ENCODE peak calls at places on chromosomes 3 and 15, in eight cellular contexts. One of them, this sample, is unnamed.

GRCh38 chr15:55859681-55860080 is 116.7 kb upstream of the PRTG start:
- DNase-seq in DMS153: no peak
- DNase-seq in mesenteric fat pad: no peak
- DNase-seq in C1 segment of cervical spinal cord: no peak
- DNase-seq in activated effector memory CD4-positive, alpha-beta T cell treated with anti-CD3 and anti-CD28 coated beads, Interleukin-2, amount 50 U/mL, for 16 hours: no peak
- DNase-seq in CD8-positive, alpha-beta memory T cell: no peak
- DNase-seq in iPS DF 19.7: no peak
- DNase-seq in stimulated activated CD4-positive, alpha-beta T cell treated with anti-CD3 and anti-CD28 coated beads, Interleukin-1b, Interleukin-23, amount 100 ng/mL, for 24 hours: no peak
- DNase-seq in this sample: no peak

GRCh38 chr3:136195258-136196063 is 674 bp downstream of the MSL2 start:
- DNase-seq in mesenteric fat pad: peak; percentile 93
- DNase-seq in iPS DF 19.7: no peak
- DNase-seq in stimulated activated CD4-positive, alpha-beta T cell treated with anti-CD3 and anti-CD28 coated beads, Interleukin-1b, Interleukin-23, amount 100 ng/mL, for 24 hours: peak; percentile 33
- DNase-seq in activated effector memory CD4-positive, alpha-beta T cell treated with anti-CD3 and anti-CD28 coated beads, Interleukin-2, amount 50 U/mL, for 16 hours: peak; percentile 92
- DNase-seq in C1 segment of cervical spinal cord: peak; percentile 92
- DNase-seq in CD8-positive, alpha-beta memory T cell: peak; percentile 78
- DNase-seq in DMS153: peak; percentile 45
- DNase-seq in this sample: no peak

GRCh38 chr15:42385206-42385979 is 26.1 kb downstream of the CAPN3 start:
- DNase-seq in mesenteric fat pad: no peak
- DNase-seq in DMS153: peak; percentile 1
- DNase-seq in iPS DF 19.7: peak; percentile 50
- DNase-seq in activated effector memory CD4-positive, alpha-beta T cell treated with anti-CD3 and anti-CD28 coated beads, Interleukin-2, amount 50 U/mL, for 16 hours: no peak
- DNase-seq in stimulated activated CD4-positive, alpha-beta T cell treated with anti-CD3 and anti-CD28 coated beads, Interleukin-1b, Interleukin-23, amount 100 ng/mL, for 24 hours: no peak
- DNase-seq in C1 segment of cervical spinal cord: no peak
- DNase-seq in CD8-positive, alpha-beta memory T cell: no peak
- DNase-seq in this sample: no peak

GRCh38 chr15:86830304-86830703 is 750.6 kb downstream of the AGBL1 start:
- DNase-seq in CD8-positive, alpha-beta memory T cell: no peak
- DNase-seq in iPS DF 19.7: no peak
- DNase-seq in stimulated activated CD4-positive, alpha-beta T cell treated with anti-CD3 and anti-CD28 coated beads, Interleukin-1b, Interleukin-23, amount 100 ng/mL, for 24 hours: no peak
- DNase-seq in DMS153: no peak
- DNase-seq in mesenteric fat pad: no peak
- DNase-seq in activated effector memory CD4-positive, alpha-beta T cell treated with anti-CD3 and anti-CD28 coated beads, Interleukin-2, amount 50 U/mL, for 16 hours: no peak
- DNase-seq in C1 segment of cervical spinal cord: no peak
- DNase-seq in this sample: no peak

GRCh38 chr3:148727242-148727641 is 29.5 kb downstream of the AGTR1 start:
- DNase-seq in DMS153: peak; percentile 56
- DNase-seq in C1 segment of cervical spinal cord: no peak
- DNase-seq in stimulated activated CD4-positive, alpha-beta T cell treated with anti-CD3 and anti-CD28 coated beads, Interleukin-1b, Interleukin-23, amount 100 ng/mL, for 24 hours: no peak
- DNase-seq in CD8-positive, alpha-beta memory T cell: no peak
- DNase-seq in iPS DF 19.7: no peak
- DNase-seq in mesenteric fat pad: no peak
- DNase-seq in activated effector memory CD4-positive, alpha-beta T cell treated with anti-CD3 and anti-CD28 coated beads, Interleukin-2, amount 50 U/mL, for 16 hours: no peak
- DNase-seq in this sample: no peak

GRCh38 chr15:79054350-79054749 is 36.2 kb downstream of the RASGRF1 start:
- DNase-seq in iPS DF 19.7: no peak
- DNase-seq in DMS153: no peak
- DNase-seq in mesenteric fat pad: no peak
- DNase-seq in C1 segment of cervical spinal cord: no peak
- DNase-seq in CD8-positive, alpha-beta memory T cell: no peak
- DNase-seq in stimulated activated CD4-positive, alpha-beta T cell treated with anti-CD3 and anti-CD28 coated beads, Interleukin-1b, Interleukin-23, amount 100 ng/mL, for 24 hours: no peak
- DNase-seq in activated effector memory CD4-positive, alpha-beta T cell treated with anti-CD3 and anti-CD28 coated beads, Interleukin-2, amount 50 U/mL, for 16 hours: no peak
- DNase-seq in this sample: no peak

GRCh38 chr3:123818921-123819429 is 65.2 kb downstream of the MYLK start:
- DNase-seq in mesenteric fat pad: no peak
- DNase-seq in activated effector memory CD4-positive, alpha-beta T cell treated with anti-CD3 and anti-CD28 coated beads, Interleukin-2, amount 50 U/mL, for 16 hours: no peak
- DNase-seq in DMS153: no peak
- DNase-seq in iPS DF 19.7: no peak
- DNase-seq in CD8-positive, alpha-beta memory T cell: no peak
- DNase-seq in stimulated activated CD4-positive, alpha-beta T cell treated with anti-CD3 and anti-CD28 coated beads, Interleukin-1b, Interleukin-23, amount 100 ng/mL, for 24 hours: no peak
- DNase-seq in C1 segment of cervical spinal cord: no peak
- DNase-seq in this sample: no peak

GRCh38 chr3:59796486-59796885 is 746.7 kb upstream of the CFAP20DC start:
- DNase-seq in CD8-positive, alpha-beta memory T cell: no peak
- DNase-seq in DMS153: no peak
- DNase-seq in activated effector memory CD4-positive, alpha-beta T cell treated with anti-CD3 and anti-CD28 coated beads, Interleukin-2, amount 50 U/mL, for 16 hours: no peak
- DNase-seq in C1 segment of cervical spinal cord: no peak
- DNase-seq in stimulated activated CD4-positive, alpha-beta T cell treated with anti-CD3 and anti-CD28 coated beads, Interleukin-1b, Interleukin-23, amount 100 ng/mL, for 24 hours: no peak
- DNase-seq in mesenteric fat pad: no peak
- DNase-seq in iPS DF 19.7: no peak
- DNase-seq in this sample: no peak

GRCh38 chr3:111547645-111548044 is 5.6 kb downstream of the CD96 start:
- DNase-seq in activated effector memory CD4-positive, alpha-beta T cell treated with anti-CD3 and anti-CD28 coated beads, Interleukin-2, amount 50 U/mL, for 16 hours: peak; percentile 67
- DNase-seq in DMS153: no peak
- DNase-seq in C1 segment of cervical spinal cord: no peak
- DNase-seq in stimulated activated CD4-positive, alpha-beta T cell treated with anti-CD3 and anti-CD28 coated beads, Interleukin-1b, Interleukin-23, amount 100 ng/mL, for 24 hours: no peak
- DNase-seq in mesenteric fat pad: no peak
- DNase-seq in CD8-positive, alpha-beta memory T cell: no peak
- DNase-seq in iPS DF 19.7: no peak
- DNase-seq in this sample: no peak

GRCh38 chr3:17508180-17508752 is 234.2 kb downstream of the TBC1D5 start:
- DNase-seq in C1 segment of cervical spinal cord: no peak
- DNase-seq in mesenteric fat pad: no peak
- DNase-seq in CD8-positive, alpha-beta memory T cell: no peak
- DNase-seq in iPS DF 19.7: no peak
- DNase-seq in activated effector memory CD4-positive, alpha-beta T cell treated with anti-CD3 and anti-CD28 coated beads, Interleukin-2, amount 50 U/mL, for 16 hours: no peak
- DNase-seq in DMS153: no peak
- DNase-seq in stimulated activated CD4-positive, alpha-beta T cell treated with anti-CD3 and anti-CD28 coated beads, Interleukin-1b, Interleukin-23, amount 100 ng/mL, for 24 hours: no peak
- DNase-seq in this sample: no peak

GRCh38 chr15:29774900-29775299 is 47.4 kb downstream of the TJP1 start:
- DNase-seq in activated effector memory CD4-positive, alpha-beta T cell treated with anti-CD3 and anti-CD28 coated beads, Interleukin-2, amount 50 U/mL, for 16 hours: no peak
- DNase-seq in stimulated activated CD4-positive, alpha-beta T cell treated with anti-CD3 and anti-CD28 coated beads, Interleukin-1b, Interleukin-23, amount 100 ng/mL, for 24 hours: no peak
- DNase-seq in iPS DF 19.7: no peak
- DNase-seq in DMS153: no peak
- DNase-seq in CD8-positive, alpha-beta memory T cell: no peak
- DNase-seq in mesenteric fat pad: no peak
- DNase-seq in C1 segment of cervical spinal cord: no peak
- DNase-seq in this sample: no peak

GRCh38 chr3:60000311-60001105 is 950.7 kb upstream of the CFAP20DC start:
- DNase-seq in activated effector memory CD4-positive, alpha-beta T cell treated with anti-CD3 and anti-CD28 coated beads, Interleukin-2, amount 50 U/mL, for 16 hours: no peak
- DNase-seq in iPS DF 19.7: no peak
- DNase-seq in stimulated activated CD4-positive, alpha-beta T cell treated with anti-CD3 and anti-CD28 coated beads, Interleukin-1b, Interleukin-23, amount 100 ng/mL, for 24 hours: no peak
- DNase-seq in DMS153: no peak
- DNase-seq in mesenteric fat pad: no peak
- DNase-seq in CD8-positive, alpha-beta memory T cell: no peak
- DNase-seq in C1 segment of cervical spinal cord: no peak
- DNase-seq in this sample: no peak

GRCh38 chr3:111936191-111936841 is 42.5 kb upstream of the ABHD10 start:
- DNase-seq in C1 segment of cervical spinal cord: no peak
- DNase-seq in mesenteric fat pad: no peak
- DNase-seq in iPS DF 19.7: no peak
- DNase-seq in activated effector memory CD4-positive, alpha-beta T cell treated with anti-CD3 and anti-CD28 coated beads, Interleukin-2, amount 50 U/mL, for 16 hours: no peak
- DNase-seq in stimulated activated CD4-positive, alpha-beta T cell treated with anti-CD3 and anti-CD28 coated beads, Interleukin-1b, Interleukin-23, amount 100 ng/mL, for 24 hours: no peak
- DNase-seq in DMS153: no peak
- DNase-seq in CD8-positive, alpha-beta memory T cell: no peak
- DNase-seq in this sample: no peak

GRCh38 chr3:12972043-12972442 is 101.2 kb downstream of the IQSEC1 start:
- DNase-seq in CD8-positive, alpha-beta memory T cell: no peak
- DNase-seq in stimulated activated CD4-positive, alpha-beta T cell treated with anti-CD3 and anti-CD28 coated beads, Interleukin-1b, Interleukin-23, amount 100 ng/mL, for 24 hours: no peak
- DNase-seq in DMS153: no peak
- DNase-seq in mesenteric fat pad: no peak
- DNase-seq in activated effector memory CD4-positive, alpha-beta T cell treated with anti-CD3 and anti-CD28 coated beads, Interleukin-2, amount 50 U/mL, for 16 hours: no peak
- DNase-seq in iPS DF 19.7: no peak
- DNase-seq in C1 segment of cervical spinal cord: no peak
- DNase-seq in this sample: no peak

GRCh38 chr15:73940061-73940981 is 14.1 kb downstream of the LOXL1 start:
- DNase-seq in C1 segment of cervical spinal cord: no peak
- DNase-seq in CD8-positive, alpha-beta memory T cell: no peak
- DNase-seq in activated effector memory CD4-positive, alpha-beta T cell treated with anti-CD3 and anti-CD28 coated beads, Interleukin-2, amount 50 U/mL, for 16 hours: no peak
- DNase-seq in DMS153: no peak
- DNase-seq in mesenteric fat pad: no peak
- DNase-seq in stimulated activated CD4-positive, alpha-beta T cell treated with anti-CD3 and anti-CD28 coated beads, Interleukin-1b, Interleukin-23, amount 100 ng/mL, for 24 hours: no peak
- DNase-seq in iPS DF 19.7: no peak
- DNase-seq in this sample: no peak

GRCh38 chr15:70171224-70171886 is 73.6 kb upstream of the TLE3 start:
- DNase-seq in mesenteric fat pad: no peak
- DNase-seq in C1 segment of cervical spinal cord: no peak
- DNase-seq in activated effector memory CD4-positive, alpha-beta T cell treated with anti-CD3 and anti-CD28 coated beads, Interleukin-2, amount 50 U/mL, for 16 hours: no peak
- DNase-seq in DMS153: no peak
- DNase-seq in iPS DF 19.7: no peak
- DNase-seq in stimulated activated CD4-positive, alpha-beta T cell treated with anti-CD3 and anti-CD28 coated beads, Interleukin-1b, Interleukin-23, amount 100 ng/mL, for 24 hours: no peak
- DNase-seq in CD8-positive, alpha-beta memory T cell: no peak
- DNase-seq in this sample: no peak

GRCh38 chr15:55791576-55792400 is 48.8 kb upstream of the PRTG start:
- DNase-seq in CD8-positive, alpha-beta memory T cell: no peak
- DNase-seq in mesenteric fat pad: no peak
- DNase-seq in stimulated activated CD4-positive, alpha-beta T cell treated with anti-CD3 and anti-CD28 coated beads, Interleukin-1b, Interleukin-23, amount 100 ng/mL, for 24 hours: no peak
- DNase-seq in iPS DF 19.7: no peak
- DNase-seq in activated effector memory CD4-positive, alpha-beta T cell treated with anti-CD3 and anti-CD28 coated beads, Interleukin-2, amount 50 U/mL, for 16 hours: no peak
- DNase-seq in C1 segment of cervical spinal cord: no peak
- DNase-seq in DMS153: peak; percentile 54
- DNase-seq in this sample: no peak

GRCh38 chr3:11621077-11621476 is 22.6 kb downstream of the VGLL4 start:
- DNase-seq in mesenteric fat pad: no peak
- DNase-seq in stimulated activated CD4-positive, alpha-beta T cell treated with anti-CD3 and anti-CD28 coated beads, Interleukin-1b, Interleukin-23, amount 100 ng/mL, for 24 hours: no peak
- DNase-seq in C1 segment of cervical spinal cord: no peak
- DNase-seq in DMS153: no peak
- DNase-seq in iPS DF 19.7: no peak
- DNase-seq in activated effector memory CD4-positive, alpha-beta T cell treated with anti-CD3 and anti-CD28 coated beads, Interleukin-2, amount 50 U/mL, for 16 hours: no peak
- DNase-seq in CD8-positive, alpha-beta memory T cell: no peak
- DNase-seq in this sample: no peak

GRCh38 chr15:93479679-93480078 is 390.7 kb upstream of the RGMA start:
- DNase-seq in DMS153: no peak
- DNase-seq in stimulated activated CD4-positive, alpha-beta T cell treated with anti-CD3 and anti-CD28 coated beads, Interleukin-1b, Interleukin-23, amount 100 ng/mL, for 24 hours: no peak
- DNase-seq in iPS DF 19.7: no peak
- DNase-seq in mesenteric fat pad: no peak
- DNase-seq in CD8-positive, alpha-beta memory T cell: no peak
- DNase-seq in C1 segment of cervical spinal cord: no peak
- DNase-seq in activated effector memory CD4-positive, alpha-beta T cell treated with anti-CD3 and anti-CD28 coated beads, Interleukin-2, amount 50 U/mL, for 16 hours: no peak
- DNase-seq in this sample: no peak

GRCh38 chr3:122921791-122922651 is 105.5 kb downstream of the SEMA5B start:
- DNase-seq in mesenteric fat pad: peak; percentile 82
- DNase-seq in DMS153: peak; percentile 26
- DNase-seq in stimulated activated CD4-positive, alpha-beta T cell treated with anti-CD3 and anti-CD28 coated beads, Interleukin-1b, Interleukin-23, amount 100 ng/mL, for 24 hours: no peak
- DNase-seq in CD8-positive, alpha-beta memory T cell: no peak
- DNase-seq in C1 segment of cervical spinal cord: no peak
- DNase-seq in iPS DF 19.7: no peak
- DNase-seq in activated effector memory CD4-positive, alpha-beta T cell treated with anti-CD3 and anti-CD28 coated beads, Interleukin-2, amount 50 U/mL, for 16 hours: no peak
- DNase-seq in this sample: no peak

GRCh38 chr3:151415289-151415688 is 30.7 kb upstream of the P2RY12 start:
- DNase-seq in DMS153: no peak
- DNase-seq in CD8-positive, alpha-beta memory T cell: no peak
- DNase-seq in C1 segment of cervical spinal cord: no peak
- DNase-seq in activated effector memory CD4-positive, alpha-beta T cell treated with anti-CD3 and anti-CD28 coated beads, Interleukin-2, amount 50 U/mL, for 16 hours: no peak
- DNase-seq in iPS DF 19.7: no peak
- DNase-seq in mesenteric fat pad: no peak
- DNase-seq in stimulated activated CD4-positive, alpha-beta T cell treated with anti-CD3 and anti-CD28 coated beads, Interleukin-1b, Interleukin-23, amount 100 ng/mL, for 24 hours: no peak
- DNase-seq in this sample: no peak

GRCh38 chr3:128273116-128273840 is 120.0 kb downstream of the EEFSEC start:
- DNase-seq in stimulated activated CD4-positive, alpha-beta T cell treated with anti-CD3 and anti-CD28 coated beads, Interleukin-1b, Interleukin-23, amount 100 ng/mL, for 24 hours: no peak
- DNase-seq in mesenteric fat pad: no peak
- DNase-seq in C1 segment of cervical spinal cord: no peak
- DNase-seq in DMS153: no peak
- DNase-seq in activated effector memory CD4-positive, alpha-beta T cell treated with anti-CD3 and anti-CD28 coated beads, Interleukin-2, amount 50 U/mL, for 16 hours: no peak
- DNase-seq in CD8-positive, alpha-beta memory T cell: no peak
- DNase-seq in iPS DF 19.7: no peak
- DNase-seq in this sample: no peak

GRCh38 chr15:47196057-47196456 is 521.2 kb upstream of the SEMA6D start:
- DNase-seq in DMS153: peak; percentile 77
- DNase-seq in mesenteric fat pad: no peak
- DNase-seq in CD8-positive, alpha-beta memory T cell: no peak
- DNase-seq in stimulated activated CD4-positive, alpha-beta T cell treated with anti-CD3 and anti-CD28 coated beads, Interleukin-1b, Interleukin-23, amount 100 ng/mL, for 24 hours: no peak
- DNase-seq in C1 segment of cervical spinal cord: peak; percentile 22
- DNase-seq in activated effector memory CD4-positive, alpha-beta T cell treated with anti-CD3 and anti-CD28 coated beads, Interleukin-2, amount 50 U/mL, for 16 hours: peak; percentile 67
- DNase-seq in iPS DF 19.7: peak; percentile 75
- DNase-seq in this sample: no peak

GRCh38 chr15:95584088-95584487 is 746.4 kb upstream of the NR2F2 start:
- DNase-seq in C1 segment of cervical spinal cord: no peak
- DNase-seq in DMS153: no peak
- DNase-seq in stimulated activated CD4-positive, alpha-beta T cell treated with anti-CD3 and anti-CD28 coated beads, Interleukin-1b, Interleukin-23, amount 100 ng/mL, for 24 hours: no peak
- DNase-seq in CD8-positive, alpha-beta memory T cell: no peak
- DNase-seq in mesenteric fat pad: no peak
- DNase-seq in iPS DF 19.7: no peak
- DNase-seq in activated effector memory CD4-positive, alpha-beta T cell treated with anti-CD3 and anti-CD28 coated beads, Interleukin-2, amount 50 U/mL, for 16 hours: no peak
- DNase-seq in this sample: no peak

GRCh38 chr15:65066001-65066634 is 1.7 kb downstream of the RASL12 start:
- DNase-seq in CD8-positive, alpha-beta memory T cell: no peak
- DNase-seq in activated effector memory CD4-positive, alpha-beta T cell treated with anti-CD3 and anti-CD28 coated beads, Interleukin-2, amount 50 U/mL, for 16 hours: no peak
- DNase-seq in iPS DF 19.7: no peak
- DNase-seq in C1 segment of cervical spinal cord: no peak
- DNase-seq in stimulated activated CD4-positive, alpha-beta T cell treated with anti-CD3 and anti-CD28 coated beads, Interleukin-1b, Interleukin-23, amount 100 ng/mL, for 24 hours: no peak
- DNase-seq in mesenteric fat pad: no peak
- DNase-seq in DMS153: no peak
- DNase-seq in this sample: no peak

GRCh38 chr3:16290827-16291196 is 25.8 kb downstream of the OXNAD1 start:
- DNase-seq in iPS DF 19.7: no peak
- DNase-seq in C1 segment of cervical spinal cord: no peak
- DNase-seq in CD8-positive, alpha-beta memory T cell: no peak
- DNase-seq in mesenteric fat pad: no peak
- DNase-seq in stimulated activated CD4-positive, alpha-beta T cell treated with anti-CD3 and anti-CD28 coated beads, Interleukin-1b, Interleukin-23, amount 100 ng/mL, for 24 hours: no peak
- DNase-seq in activated effector memory CD4-positive, alpha-beta T cell treated with anti-CD3 and anti-CD28 coated beads, Interleukin-2, amount 50 U/mL, for 16 hours: no peak
- DNase-seq in DMS153: no peak
- DNase-seq in this sample: no peak

GRCh38 chr3:57709559-57709958 is 16.7 kb upstream of the DENND6A start:
- DNase-seq in DMS153: no peak
- DNase-seq in C1 segment of cervical spinal cord: no peak
- DNase-seq in activated effector memory CD4-positive, alpha-beta T cell treated with anti-CD3 and anti-CD28 coated beads, Interleukin-2, amount 50 U/mL, for 16 hours: no peak
- DNase-seq in iPS DF 19.7: no peak
- DNase-seq in CD8-positive, alpha-beta memory T cell: no peak
- DNase-seq in mesenteric fat pad: no peak
- DNase-seq in stimulated activated CD4-positive, alpha-beta T cell treated with anti-CD3 and anti-CD28 coated beads, Interleukin-1b, Interleukin-23, amount 100 ng/mL, for 24 hours: no peak
- DNase-seq in this sample: no peak

GRCh38 chr3:76500746-76501275 is 539.1 kb upstream of the ROBO2 start:
- DNase-seq in iPS DF 19.7: no peak
- DNase-seq in stimulated activated CD4-positive, alpha-beta T cell treated with anti-CD3 and anti-CD28 coated beads, Interleukin-1b, Interleukin-23, amount 100 ng/mL, for 24 hours: no peak
- DNase-seq in C1 segment of cervical spinal cord: no peak
- DNase-seq in DMS153: no peak
- DNase-seq in CD8-positive, alpha-beta memory T cell: no peak
- DNase-seq in activated effector memory CD4-positive, alpha-beta T cell treated with anti-CD3 and anti-CD28 coated beads, Interleukin-2, amount 50 U/mL, for 16 hours: no peak
- DNase-seq in mesenteric fat pad: no peak
- DNase-seq in this sample: no peak

GRCh38 chr3:24598691-24599090 is 104.0 kb upstream of the THRB start:
- DNase-seq in C1 segment of cervical spinal cord: no peak
- DNase-seq in mesenteric fat pad: no peak
- DNase-seq in CD8-positive, alpha-beta memory T cell: no peak
- DNase-seq in stimulated activated CD4-positive, alpha-beta T cell treated with anti-CD3 and anti-CD28 coated beads, Interleukin-1b, Interleukin-23, amount 100 ng/mL, for 24 hours: no peak
- DNase-seq in DMS153: no peak
- DNase-seq in activated effector memory CD4-positive, alpha-beta T cell treated with anti-CD3 and anti-CD28 coated beads, Interleukin-2, amount 50 U/mL, for 16 hours: no peak
- DNase-seq in iPS DF 19.7: no peak
- DNase-seq in this sample: no peak

GRCh38 chr3:30370681-30371271 is 235.6 kb upstream of the TGFBR2 start:
- DNase-seq in CD8-positive, alpha-beta memory T cell: no peak
- DNase-seq in activated effector memory CD4-positive, alpha-beta T cell treated with anti-CD3 and anti-CD28 coated beads, Interleukin-2, amount 50 U/mL, for 16 hours: no peak
- DNase-seq in stimulated activated CD4-positive, alpha-beta T cell treated with anti-CD3 and anti-CD28 coated beads, Interleukin-1b, Interleukin-23, amount 100 ng/mL, for 24 hours: no peak
- DNase-seq in DMS153: no peak
- DNase-seq in C1 segment of cervical spinal cord: no peak
- DNase-seq in iPS DF 19.7: no peak
- DNase-seq in mesenteric fat pad: no peak
- DNase-seq in this sample: no peak

GRCh38 chr3:33075996-33076395 is 20.9 kb downstream of the GLB1 start:
- DNase-seq in DMS153: no peak
- DNase-seq in C1 segment of cervical spinal cord: no peak
- DNase-seq in iPS DF 19.7: no peak
- DNase-seq in CD8-positive, alpha-beta memory T cell: no peak
- DNase-seq in stimulated activated CD4-positive, alpha-beta T cell treated with anti-CD3 and anti-CD28 coated beads, Interleukin-1b, Interleukin-23, amount 100 ng/mL, for 24 hours: no peak
- DNase-seq in mesenteric fat pad: no peak
- DNase-seq in activated effector memory CD4-positive, alpha-beta T cell treated with anti-CD3 and anti-CD28 coated beads, Interleukin-2, amount 50 U/mL, for 16 hours: no peak
- DNase-seq in this sample: no peak

GRCh38 chr15:100671124-100671680 is 68.8 kb downstream of the ASB7 start:
- DNase-seq in DMS153: no peak
- DNase-seq in mesenteric fat pad: peak; percentile 87
- DNase-seq in CD8-positive, alpha-beta memory T cell: no peak
- DNase-seq in activated effector memory CD4-positive, alpha-beta T cell treated with anti-CD3 and anti-CD28 coated beads, Interleukin-2, amount 50 U/mL, for 16 hours: no peak
- DNase-seq in iPS DF 19.7: no peak
- DNase-seq in C1 segment of cervical spinal cord: no peak
- DNase-seq in stimulated activated CD4-positive, alpha-beta T cell treated with anti-CD3 and anti-CD28 coated beads, Interleukin-1b, Interleukin-23, amount 100 ng/mL, for 24 hours: no peak
- DNase-seq in this sample: no peak

GRCh38 chr3:33096103-33096868 is 660 bp downstream of the GLB1 start:
- DNase-seq in iPS DF 19.7: no peak
- DNase-seq in DMS153: no peak
- DNase-seq in stimulated activated CD4-positive, alpha-beta T cell treated with anti-CD3 and anti-CD28 coated beads, Interleukin-1b, Interleukin-23, amount 100 ng/mL, for 24 hours: no peak
- DNase-seq in activated effector memory CD4-positive, alpha-beta T cell treated with anti-CD3 and anti-CD28 coated beads, Interleukin-2, amount 50 U/mL, for 16 hours: peak; percentile 80
- DNase-seq in mesenteric fat pad: no peak
- DNase-seq in C1 segment of cervical spinal cord: peak; percentile 48
- DNase-seq in CD8-positive, alpha-beta memory T cell: peak; percentile 22
- DNase-seq in this sample: no peak

GRCh38 chr15:58269455-58270414 is 131.6 kb downstream of the AQP9 start:
- DNase-seq in iPS DF 19.7: peak; percentile 52
- DNase-seq in CD8-positive, alpha-beta memory T cell: peak; percentile 2
- DNase-seq in stimulated activated CD4-positive, alpha-beta T cell treated with anti-CD3 and anti-CD28 coated beads, Interleukin-1b, Interleukin-23, amount 100 ng/mL, for 24 hours: no peak
- DNase-seq in mesenteric fat pad: no peak
- DNase-seq in DMS153: no peak
- DNase-seq in activated effector memory CD4-positive, alpha-beta T cell treated with anti-CD3 and anti-CD28 coated beads, Interleukin-2, amount 50 U/mL, for 16 hours: no peak
- DNase-seq in C1 segment of cervical spinal cord: no peak
- DNase-seq in this sample: no peak

This sample was measured in cortex of kidney.